ENCODE peak calls at places on chromosomes 4 and X, in seven cellular contexts. One of them, this sample, is unnamed. For H3K9me3, the result is how much of the 10 kb centered on the place peaks cover.

GRCh38 chr4:8832130-8832930 is 39.3 kb downstream of the HMX1 start:
- DNase-seq in left ventricle myocardium inferior: no peak
- DNase-seq in mucosa of descending colon: no peak
- DNase-seq in heart right ventricle: no peak
- DNase-seq in SK-N-SH: no peak
- DNase-seq in Peyer's patch: peak
- DNase-seq in colonic mucosa: no peak
- DNase-seq in this sample: peak

GRCh38 chrX:130299279-130300009 is 30.7 kb upstream of the ZNF280C start:
- DNase-seq in heart right ventricle: no peak
- DNase-seq in Peyer's patch: peak
- DNase-seq in left ventricle myocardium inferior: no peak
- DNase-seq in SK-N-SH: peak
- DNase-seq in colonic mucosa: peak
- DNase-seq in mucosa of descending colon: peak
- DNase-seq in this sample: no peak

GRCh38 chrX:67503453-67503852 is 40.4 kb upstream of the AR start:
- DNase-seq in heart right ventricle: no peak
- DNase-seq in colonic mucosa: no peak
- DNase-seq in left ventricle myocardium inferior: no peak
- DNase-seq in SK-N-SH: no peak
- DNase-seq in Peyer's patch: no peak
- DNase-seq in mucosa of descending colon: no peak
- DNase-seq in this sample: no peak

GRCh38 chr4:150089732-150090131 is 11.5 kb downstream of the DCLK2 start:
- DNase-seq in heart right ventricle: no peak
- DNase-seq in colonic mucosa: no peak
- DNase-seq in mucosa of descending colon: no peak
- DNase-seq in Peyer's patch: no peak
- DNase-seq in SK-N-SH: no peak
- DNase-seq in left ventricle myocardium inferior: no peak
- DNase-seq in this sample: no peak

GRCh38 chr4:176478076-176478475 is 158.3 kb downstream of the SPCS3 start:
- DNase-seq in Peyer's patch: no peak
- DNase-seq in colonic mucosa: no peak
- DNase-seq in mucosa of descending colon: no peak
- DNase-seq in left ventricle myocardium inferior: no peak
- DNase-seq in heart right ventricle: no peak
- DNase-seq in SK-N-SH: no peak
- DNase-seq in this sample: no peak

GRCh38 chr4:110172972-110173371 is 25.4 kb downstream of the ELOVL6 start:
- DNase-seq in mucosa of descending colon: no peak
- DNase-seq in left ventricle myocardium inferior: no peak
- DNase-seq in Peyer's patch: peak
- DNase-seq in SK-N-SH: no peak
- DNase-seq in heart right ventricle: no peak
- DNase-seq in colonic mucosa: peak
- DNase-seq in this sample: no peak

GRCh38 chrX:46279925-46280313 is 265.3 kb downstream of the ZNF674 start:
- DNase-seq in mucosa of descending colon: no peak
- DNase-seq in heart right ventricle: no peak
- DNase-seq in colonic mucosa: no peak
- DNase-seq in left ventricle myocardium inferior: no peak
- DNase-seq in Peyer's patch: no peak
- DNase-seq in SK-N-SH: no peak
- DNase-seq in this sample: peak

GRCh38 chrX:47898024-47898423 is 61.3 kb downstream of the ZNF81 start:
- DNase-seq in colonic mucosa: no peak
- DNase-seq in heart right ventricle: no peak
- DNase-seq in mucosa of descending colon: no peak
- DNase-seq in SK-N-SH: no peak
- DNase-seq in Peyer's patch: no peak
- DNase-seq in left ventricle myocardium inferior: no peak
- DNase-seq in this sample: no peak

GRCh38 chr4:104022871-104023270 is 303.1 kb upstream of the TACR3 start:
- DNase-seq in heart right ventricle: no peak
- DNase-seq in SK-N-SH: no peak
- DNase-seq in mucosa of descending colon: no peak
- DNase-seq in left ventricle myocardium inferior: no peak
- DNase-seq in colonic mucosa: no peak
- DNase-seq in Peyer's patch: no peak
- DNase-seq in this sample: no peak

GRCh38 chrX:17983389-17983788 is 122.3 kb upstream of the RAI2 start:
- DNase-seq in left ventricle myocardium inferior: no peak
- DNase-seq in heart right ventricle: no peak
- DNase-seq in SK-N-SH: no peak
- DNase-seq in mucosa of descending colon: no peak
- DNase-seq in colonic mucosa: no peak
- DNase-seq in Peyer's patch: no peak
- DNase-seq in this sample: no peak
- H3K9me3 ChIP-seq in left ventricle myocardium inferior: under half
- H3K9me3 ChIP-seq in heart right ventricle: under half
- H3K9me3 ChIP-seq in SK-N-SH: under half
- H3K9me3 ChIP-seq in mucosa of descending colon: under half
- H3K9me3 ChIP-seq in colonic mucosa: under half
- H3K9me3 ChIP-seq in Peyer's patch: under half
- H3K9me3 ChIP-seq in this sample: under half

GRCh38 chr4:139843643-139844042 is 178.0 kb downstream of the MGST2 start:
- DNase-seq in heart right ventricle: no peak
- DNase-seq in mucosa of descending colon: no peak
- DNase-seq in Peyer's patch: no peak
- DNase-seq in SK-N-SH: no peak
- DNase-seq in left ventricle myocardium inferior: no peak
- DNase-seq in colonic mucosa: no peak
- DNase-seq in this sample: no peak

GRCh38 chr4:139844057-139844456 is 178.4 kb downstream of the MGST2 start:
- DNase-seq in left ventricle myocardium inferior: no peak
- DNase-seq in SK-N-SH: no peak
- DNase-seq in heart right ventricle: no peak
- DNase-seq in mucosa of descending colon: no peak
- DNase-seq in colonic mucosa: no peak
- DNase-seq in Peyer's patch: no peak
- DNase-seq in this sample: no peak

GRCh38 chr4:139840773-139841172 is 175.2 kb downstream of the MGST2 start:
- DNase-seq in SK-N-SH: no peak
- DNase-seq in Peyer's patch: no peak
- DNase-seq in left ventricle myocardium inferior: no peak
- DNase-seq in heart right ventricle: no peak
- DNase-seq in mucosa of descending colon: no peak
- DNase-seq in colonic mucosa: no peak
- DNase-seq in this sample: no peak

GRCh38 chr4:139839664-139840063 is 174.0 kb downstream of the MGST2 start:
- DNase-seq in heart right ventricle: no peak
- DNase-seq in mucosa of descending colon: no peak
- DNase-seq in Peyer's patch: no peak
- DNase-seq in SK-N-SH: peak
- DNase-seq in colonic mucosa: no peak
- DNase-seq in left ventricle myocardium inferior: no peak
- DNase-seq in this sample: no peak

GRCh38 chr4:139841464-139842195 is 176.0 kb downstream of the MGST2 start:
- DNase-seq in SK-N-SH: no peak
- DNase-seq in mucosa of descending colon: no peak
- DNase-seq in colonic mucosa: peak
- DNase-seq in heart right ventricle: no peak
- DNase-seq in left ventricle myocardium inferior: no peak
- DNase-seq in Peyer's patch: peak
- DNase-seq in this sample: no peak
- H3K4me3 ChIP-seq in SK-N-SH: no peak
- H3K4me3 ChIP-seq in mucosa of descending colon: no peak
- H3K4me3 ChIP-seq in colonic mucosa: no peak
- H3K4me3 ChIP-seq in heart right ventricle: no peak
- H3K4me3 ChIP-seq in left ventricle myocardium inferior: no peak
- H3K4me3 ChIP-seq in Peyer's patch: no peak
- H3K4me3 ChIP-seq in this sample: no peak

GRCh38 chrX:72297953-72298730 is 7.6 kb downstream of the CITED1 start:
- DNase-seq in colonic mucosa: no peak
- DNase-seq in heart right ventricle: no peak
- DNase-seq in mucosa of descending colon: no peak
- DNase-seq in SK-N-SH: peak
- DNase-seq in left ventricle myocardium inferior: no peak
- DNase-seq in Peyer's patch: no peak
- DNase-seq in this sample: peak
- TF ChIP-seq CTCF in colonic mucosa: peak
- TF ChIP-seq CTCF in heart right ventricle: no peak
- TF ChIP-seq CTCF in mucosa of descending colon: no peak
- TF ChIP-seq CTCF in SK-N-SH: peak
- TF ChIP-seq CTCF in left ventricle myocardium inferior: peak
- TF ChIP-seq CTCF in Peyer's patch: peak
- TF ChIP-seq CTCF in this sample: peak

DNA sequence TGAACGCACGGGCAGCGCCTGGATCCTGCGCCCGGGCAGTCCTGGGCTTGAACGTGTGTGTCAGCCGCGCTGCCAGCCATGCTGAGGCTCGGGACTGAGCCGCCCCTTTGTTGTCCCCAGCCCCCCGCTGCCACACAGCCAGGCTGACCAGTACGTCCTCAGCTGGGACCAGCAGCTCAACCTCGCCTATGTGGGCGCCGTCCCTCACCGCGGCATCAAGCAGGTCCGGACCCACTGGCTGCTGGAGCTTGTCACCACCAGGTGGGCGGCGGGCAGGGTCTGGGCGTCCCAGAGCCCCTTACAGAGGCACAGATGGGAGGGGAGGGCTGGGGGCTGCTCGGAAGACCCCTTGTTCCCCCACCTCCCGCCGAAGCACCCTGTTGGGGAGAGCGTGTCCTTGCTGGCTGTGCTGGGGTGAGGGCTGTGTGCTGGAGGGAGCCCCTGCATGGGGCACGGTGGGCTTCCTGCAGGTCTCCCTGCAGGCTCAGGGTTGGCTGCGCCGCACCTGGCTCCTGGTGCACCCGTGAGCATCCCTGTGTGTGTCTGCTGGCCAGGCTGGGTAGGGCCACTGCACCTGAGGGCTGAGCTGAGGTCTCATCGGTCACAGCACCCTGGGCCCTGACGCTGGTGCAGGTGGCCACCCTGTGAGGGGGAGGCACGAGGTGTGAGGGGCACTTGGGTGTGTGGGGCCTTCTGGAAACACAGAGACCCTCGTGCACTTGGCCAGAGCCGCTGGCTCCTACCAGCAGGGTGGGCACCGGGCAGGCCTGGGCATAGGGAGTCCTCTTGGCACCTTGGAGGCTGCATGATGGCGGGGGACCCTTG is 1.1 kb downstream of the IDUA start:
- DNase-seq in heart right ventricle: no peak
- DNase-seq in left ventricle myocardium inferior: no peak
- DNase-seq in Peyer's patch: no peak
- DNase-seq in SK-N-SH: peak
- DNase-seq in mucosa of descending colon: peak
- DNase-seq in colonic mucosa: no peak
- DNase-seq in this sample: no peak
- H3K9me3 ChIP-seq in heart right ventricle: under half
- H3K9me3 ChIP-seq in left ventricle myocardium inferior: under half
- H3K9me3 ChIP-seq in Peyer's patch: under half
- H3K9me3 ChIP-seq in SK-N-SH: under half
- H3K9me3 ChIP-seq in mucosa of descending colon: under half
- H3K9me3 ChIP-seq in colonic mucosa: under half
- H3K9me3 ChIP-seq in this sample: under half

GRCh38 chr4:23945521-23946017 is 55.7 kb upstream of the PPARGC1A start:
- DNase-seq in colonic mucosa: no peak
- DNase-seq in Peyer's patch: peak
- DNase-seq in SK-N-SH: no peak
- DNase-seq in left ventricle myocardium inferior: no peak
- DNase-seq in mucosa of descending colon: no peak
- DNase-seq in heart right ventricle: no peak
- DNase-seq in this sample: peak
- H3K4me3 ChIP-seq in colonic mucosa: no peak
- H3K4me3 ChIP-seq in Peyer's patch: no peak
- H3K4me3 ChIP-seq in SK-N-SH: no peak
- H3K4me3 ChIP-seq in left ventricle myocardium inferior: no peak
- H3K4me3 ChIP-seq in mucosa of descending colon: no peak
- H3K4me3 ChIP-seq in heart right ventricle: no peak
- H3K4me3 ChIP-seq in this sample: no peak

DNA sequence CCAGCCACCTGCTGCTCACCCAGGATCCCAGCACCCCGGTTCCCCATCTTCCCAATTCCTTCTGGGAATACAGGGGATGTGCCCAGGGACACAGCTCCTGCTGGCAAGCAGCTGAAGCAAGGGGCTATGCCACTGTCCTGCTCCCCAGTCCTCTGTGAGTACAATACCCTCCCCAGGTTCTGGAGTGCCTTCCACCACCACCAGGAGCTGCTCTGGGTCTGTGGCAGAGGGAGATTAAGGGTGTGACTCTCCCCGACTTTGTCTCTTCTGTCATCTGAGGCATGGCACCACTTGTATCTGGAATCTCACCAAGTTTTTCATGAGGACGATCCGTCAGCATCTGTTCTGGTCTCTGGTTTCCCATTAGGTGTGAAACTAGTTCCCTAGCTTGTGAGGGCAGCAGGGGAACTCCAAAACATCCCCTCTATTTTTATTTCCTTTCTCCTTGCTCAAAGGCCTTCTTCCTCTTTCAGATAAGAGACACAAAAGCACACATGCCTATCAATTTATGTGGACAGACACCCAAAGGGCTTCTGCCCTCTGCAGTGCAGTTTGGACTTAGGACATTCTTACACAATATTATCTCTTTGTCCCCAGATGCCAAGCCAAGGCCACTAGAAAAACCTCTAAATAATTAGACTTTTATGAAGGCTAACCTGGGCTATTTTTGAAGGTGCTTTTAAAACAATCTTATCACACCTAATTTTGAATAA is 26.8 kb downstream of the MGST2 start:
- DNase-seq in left ventricle myocardium inferior: no peak
- DNase-seq in mucosa of descending colon: no peak
- DNase-seq in SK-N-SH: peak
- DNase-seq in colonic mucosa: no peak
- DNase-seq in Peyer's patch: no peak
- DNase-seq in heart right ventricle: peak
- DNase-seq in this sample: no peak
- TF ChIP-seq CTCF in left ventricle myocardium inferior: peak
- TF ChIP-seq CTCF in mucosa of descending colon: no peak
- TF ChIP-seq CTCF in SK-N-SH: no peak
- TF ChIP-seq CTCF in colonic mucosa: no peak
- TF ChIP-seq CTCF in Peyer's patch: peak
- TF ChIP-seq CTCF in heart right ventricle: peak
- TF ChIP-seq CTCF in this sample: peak

DNA sequence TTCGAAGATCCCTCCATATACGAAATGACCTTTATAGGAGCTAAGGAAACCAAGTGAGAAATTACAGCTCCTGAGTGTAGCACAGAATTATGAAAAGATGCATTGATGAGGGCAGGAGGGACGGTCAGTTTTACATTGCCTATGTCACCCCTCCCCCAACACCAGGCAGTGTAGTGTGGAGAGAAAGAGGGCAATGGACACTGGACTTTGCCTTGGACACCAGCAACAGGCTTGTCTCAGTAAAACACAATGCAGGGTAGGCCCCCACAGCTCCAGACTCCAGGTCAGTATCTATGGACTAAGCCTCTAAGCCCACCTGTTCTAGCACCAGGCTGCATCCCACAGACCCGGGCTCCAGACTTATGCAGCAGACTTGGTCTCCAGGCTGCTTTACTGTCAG is 16.5 kb downstream of the APOOL start:
- DNase-seq in left ventricle myocardium inferior: no peak
- DNase-seq in Peyer's patch: no peak
- DNase-seq in colonic mucosa: no peak
- DNase-seq in mucosa of descending colon: no peak
- DNase-seq in heart right ventricle: no peak
- DNase-seq in SK-N-SH: no peak
- DNase-seq in this sample: no peak
- H3K9me3 ChIP-seq in left ventricle myocardium inferior: under half
- H3K9me3 ChIP-seq in Peyer's patch: under half
- H3K9me3 ChIP-seq in colonic mucosa: under half
- H3K9me3 ChIP-seq in mucosa of descending colon: under half
- H3K9me3 ChIP-seq in heart right ventricle: under half
- H3K9me3 ChIP-seq in SK-N-SH: under half
- H3K9me3 ChIP-seq in this sample: under half